ENCODE peak calls at places on chromosomes 13 and 19, in seven cellular contexts. One of them, this sample, is unnamed.

GRCh38 chr13:99221567-99222239 is 21.0 kb downstream of the UBAC2 start:
- DNase-seq in GM23338: no peak
- DNase-seq in endothelial cell of umbilical vein: no peak
- DNase-seq in HL-60: no peak
- DNase-seq in K562: no peak
- DNase-seq in vagina: no peak
- DNase-seq in HepG2: no peak
- DNase-seq in this sample: peak

GRCh38 chr19:32296694-32297093 is 48.7 kb upstream of the ZNF507 start:
- DNase-seq in GM23338: no peak
- DNase-seq in HL-60: no peak
- DNase-seq in HepG2: no peak
- DNase-seq in endothelial cell of umbilical vein: no peak
- DNase-seq in K562: no peak
- DNase-seq in vagina: no peak
- DNase-seq in this sample: peak

GRCh38 chr19:18967358-18968146 is 26.5 kb upstream of the HOMER3 start:
- DNase-seq in vagina: no peak
- DNase-seq in endothelial cell of umbilical vein: peak
- DNase-seq in HL-60: peak
- DNase-seq in HepG2: no peak
- DNase-seq in GM23338: peak
- DNase-seq in K562: no peak
- DNase-seq in this sample: no peak

GRCh38 chr13:113231306-113232207 is 22.1 kb downstream of the CUL4A start:
- DNase-seq in vagina: no peak
- DNase-seq in HepG2: no peak
- DNase-seq in K562: no peak
- DNase-seq in GM23338: no peak
- DNase-seq in endothelial cell of umbilical vein: no peak
- DNase-seq in HL-60: no peak
- DNase-seq in this sample: no peak

GRCh38 chr19:2970201-2970838 is 7.0 kb upstream of the TLE6 start:
- DNase-seq in GM23338: no peak
- DNase-seq in K562: no peak
- DNase-seq in endothelial cell of umbilical vein: no peak
- DNase-seq in HL-60: no peak
- DNase-seq in vagina: no peak
- DNase-seq in HepG2: no peak
- DNase-seq in this sample: no peak

GRCh38 chr13:101455863-101456262 is 3.4 kb downstream of the ITGBL1 start:
- DNase-seq in endothelial cell of umbilical vein: peak
- DNase-seq in vagina: no peak
- DNase-seq in HL-60: no peak
- DNase-seq in GM23338: peak
- DNase-seq in HepG2: no peak
- DNase-seq in K562: no peak
- DNase-seq in this sample: no peak

GRCh38 chr19:45113628-45114027 is 20.6 kb downstream of the PPP1R37 start:
- DNase-seq in endothelial cell of umbilical vein: no peak
- DNase-seq in K562: no peak
- DNase-seq in vagina: no peak
- DNase-seq in HepG2: peak
- DNase-seq in GM23338: peak
- DNase-seq in HL-60: no peak
- DNase-seq in this sample: no peak

GRCh38 chr13:112055417-112056206 is 11.3 kb upstream of the SOX1 start:
- DNase-seq in GM23338: peak
- DNase-seq in K562: no peak
- DNase-seq in HL-60: no peak
- DNase-seq in HepG2: no peak
- DNase-seq in vagina: no peak
- DNase-seq in endothelial cell of umbilical vein: no peak
- DNase-seq in this sample: no peak

GRCh38 chr13:37889811-37890210 is 20.2 kb upstream of the TRPC4 start:
- DNase-seq in vagina: no peak
- DNase-seq in GM23338: no peak
- DNase-seq in endothelial cell of umbilical vein: no peak
- DNase-seq in HepG2: no peak
- DNase-seq in HL-60: no peak
- DNase-seq in K562: no peak
- DNase-seq in this sample: no peak

GRCh38 chr19:45729774-45730388 is 815 bp downstream of the FBXO46 start:
- DNase-seq in vagina: no peak
- DNase-seq in GM23338: peak
- DNase-seq in endothelial cell of umbilical vein: peak
- DNase-seq in HL-60: no peak
- DNase-seq in HepG2: no peak
- DNase-seq in K562: no peak
- DNase-seq in this sample: no peak

GRCh38 chr13:112244495-112245177 is 131.5 kb upstream of the SPACA7 start:
- DNase-seq in vagina: peak
- DNase-seq in GM23338: no peak
- DNase-seq in HL-60: no peak
- DNase-seq in HepG2: no peak
- DNase-seq in K562: no peak
- DNase-seq in endothelial cell of umbilical vein: no peak
- DNase-seq in this sample: peak

GRCh38 chr19:45492627-45493470 is 4.0 kb downstream of the RTN2 start:
- DNase-seq in GM23338: peak
- DNase-seq in HepG2: peak
- DNase-seq in endothelial cell of umbilical vein: peak
- DNase-seq in vagina: no peak
- DNase-seq in HL-60: no peak
- DNase-seq in K562: peak
- DNase-seq in this sample: no peak

GRCh38 chr13:75579529-75579928 is 29.9 kb downstream of the UCHL3 start:
- DNase-seq in HepG2: no peak
- DNase-seq in endothelial cell of umbilical vein: no peak
- DNase-seq in GM23338: no peak
- DNase-seq in K562: no peak
- DNase-seq in HL-60: no peak
- DNase-seq in vagina: no peak
- DNase-seq in this sample: no peak

GRCh38 chr19:17749912-17750317 is 1.4 kb upstream of the FCHO1 start:
- DNase-seq in GM23338: no peak
- DNase-seq in endothelial cell of umbilical vein: no peak
- DNase-seq in K562: no peak
- DNase-seq in HepG2: no peak
- DNase-seq in vagina: no peak
- DNase-seq in HL-60: no peak
- DNase-seq in this sample: no peak

GRCh38 chr13:24181991-24182702 is 21.6 kb downstream of the SPATA13 start:
- DNase-seq in endothelial cell of umbilical vein: no peak
- DNase-seq in HepG2: peak
- DNase-seq in HL-60: peak
- DNase-seq in vagina: no peak
- DNase-seq in GM23338: no peak
- DNase-seq in K562: no peak
- DNase-seq in this sample: peak

GRCh38 chr19:38815059-38816001 is 2.6 kb upstream of the LGALS4 start:
- DNase-seq in vagina: no peak
- DNase-seq in endothelial cell of umbilical vein: no peak
- DNase-seq in K562: peak
- DNase-seq in HL-60: no peak
- DNase-seq in GM23338: peak
- DNase-seq in HepG2: no peak
- DNase-seq in this sample: no peak

GRCh38 chr13:43445651-43446050 is 341.1 kb downstream of the ENOX1 start:
- DNase-seq in GM23338: no peak
- DNase-seq in HL-60: no peak
- DNase-seq in HepG2: no peak
- DNase-seq in K562: no peak
- DNase-seq in endothelial cell of umbilical vein: no peak
- DNase-seq in vagina: no peak
- DNase-seq in this sample: no peak

GRCh38 chr13:30805603-30806011 is 70.3 kb downstream of the ALOX5AP start:
- DNase-seq in HL-60: no peak
- DNase-seq in HepG2: peak
- DNase-seq in vagina: no peak
- DNase-seq in GM23338: peak
- DNase-seq in endothelial cell of umbilical vein: no peak
- DNase-seq in K562: no peak
- DNase-seq in this sample: no peak

GRCh38 chr19:33736787-33737186 is 59.9 kb upstream of the KCTD15 start:
- DNase-seq in HL-60: no peak
- DNase-seq in GM23338: peak
- DNase-seq in HepG2: no peak
- DNase-seq in K562: no peak
- DNase-seq in endothelial cell of umbilical vein: no peak
- DNase-seq in vagina: no peak
- DNase-seq in this sample: no peak

GRCh38 chr19:16324384-16325160 is at the start of gene KLF2:
- DNase-seq in HepG2: peak
- DNase-seq in vagina: no peak
- DNase-seq in endothelial cell of umbilical vein: peak
- DNase-seq in HL-60: peak
- DNase-seq in GM23338: peak
- DNase-seq in K562: peak
- DNase-seq in this sample: peak

GRCh38 chr13:71115301-71115700 is 751.7 kb downstream of the DACH1 start:
- DNase-seq in GM23338: peak
- DNase-seq in vagina: no peak
- DNase-seq in HepG2: no peak
- DNase-seq in K562: no peak
- DNase-seq in HL-60: no peak
- DNase-seq in endothelial cell of umbilical vein: no peak
- DNase-seq in this sample: no peak

GRCh38 chr19:35054626-35055025 is 13.1 kb downstream of the HPN start:
- DNase-seq in vagina: no peak
- DNase-seq in K562: no peak
- DNase-seq in HepG2: no peak
- DNase-seq in GM23338: no peak
- DNase-seq in endothelial cell of umbilical vein: no peak
- DNase-seq in HL-60: no peak
- DNase-seq in this sample: no peak

GRCh38 chr19:7142771-7143170 is 73.3 kb downstream of the ZNF557 start:
- DNase-seq in GM23338: no peak
- DNase-seq in vagina: no peak
- DNase-seq in K562: no peak
- DNase-seq in HepG2: no peak
- DNase-seq in endothelial cell of umbilical vein: no peak
- DNase-seq in HL-60: no peak
- DNase-seq in this sample: no peak
- TF ChIP-seq POLR2AphosphoS5 in GM23338: no peak
- TF ChIP-seq POLR2AphosphoS5 in vagina: no peak
- TF ChIP-seq POLR2AphosphoS5 in K562: no peak
- TF ChIP-seq POLR2AphosphoS5 in HepG2: no peak
- TF ChIP-seq POLR2AphosphoS5 in endothelial cell of umbilical vein: no peak
- TF ChIP-seq POLR2AphosphoS5 in HL-60: no peak
- TF ChIP-seq POLR2AphosphoS5 in this sample: no peak

DNA sequence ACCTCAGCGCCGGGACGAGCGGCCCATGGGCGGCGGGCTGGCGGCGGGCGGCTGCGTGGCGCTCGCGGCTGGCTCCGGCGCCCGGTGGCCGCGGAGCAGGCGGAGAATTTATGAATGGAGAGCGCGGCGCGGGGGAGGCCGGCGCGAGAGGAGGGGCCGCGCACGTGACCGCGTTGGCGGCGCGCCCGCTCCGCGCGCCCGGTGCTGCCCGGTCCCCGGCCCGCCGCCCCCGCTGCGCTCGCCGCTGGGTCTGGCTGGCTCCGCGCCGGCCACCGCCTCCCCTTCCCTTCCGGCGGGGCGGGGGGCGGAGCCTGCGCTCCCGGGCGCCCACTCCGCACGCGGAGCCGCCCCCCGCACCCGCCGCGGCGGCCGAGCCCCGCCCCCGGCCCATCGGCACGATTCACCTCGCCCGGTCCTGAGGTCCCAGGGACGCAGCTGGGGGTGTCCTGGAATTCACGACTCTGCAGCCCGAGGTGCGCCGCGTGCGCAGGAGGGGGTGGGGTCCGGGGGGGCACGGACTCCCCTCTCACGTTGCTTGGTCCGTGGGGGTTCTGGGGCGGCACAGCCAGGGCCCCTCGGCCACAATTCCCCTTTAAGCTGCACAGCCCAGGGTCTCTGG is at the start of gene CBARP:
- DNase-seq in endothelial cell of umbilical vein: no peak
- DNase-seq in vagina: no peak
- DNase-seq in HepG2: no peak
- DNase-seq in HL-60: no peak
- DNase-seq in K562: peak
- DNase-seq in GM23338: no peak
- DNase-seq in this sample: no peak
- TF ChIP-seq POLR2AphosphoS5 in endothelial cell of umbilical vein: no peak
- TF ChIP-seq POLR2AphosphoS5 in vagina: no peak
- TF ChIP-seq POLR2AphosphoS5 in HepG2: no peak
- TF ChIP-seq POLR2AphosphoS5 in HL-60: no peak
- TF ChIP-seq POLR2AphosphoS5 in K562: no peak
- TF ChIP-seq POLR2AphosphoS5 in GM23338: no peak
- TF ChIP-seq POLR2AphosphoS5 in this sample: no peak

GRCh38 chr13:76974618-76974975 is 17.3 kb upstream of the CLN5 start:
- DNase-seq in endothelial cell of umbilical vein: no peak
- DNase-seq in vagina: no peak
- DNase-seq in HepG2: no peak
- DNase-seq in HL-60: no peak
- DNase-seq in GM23338: no peak
- DNase-seq in K562: no peak
- DNase-seq in this sample: no peak

GRCh38 chr13:76971215-76971614 is 20.7 kb upstream of the CLN5 start:
- DNase-seq in HL-60: no peak
- DNase-seq in GM23338: no peak
- DNase-seq in HepG2: no peak
- DNase-seq in endothelial cell of umbilical vein: no peak
- DNase-seq in K562: no peak
- DNase-seq in vagina: no peak
- DNase-seq in this sample: no peak

GRCh38 chr13:76969488-76970365 is 21.4 kb downstream of the ACOD1 start:
- DNase-seq in K562: no peak
- DNase-seq in HL-60: no peak
- DNase-seq in HepG2: no peak
- DNase-seq in endothelial cell of umbilical vein: no peak
- DNase-seq in GM23338: no peak
- DNase-seq in vagina: no peak
- DNase-seq in this sample: no peak

GRCh38 chr13:76973920-76974617 is 17.8 kb upstream of the CLN5 start:
- DNase-seq in GM23338: no peak
- DNase-seq in HepG2: no peak
- DNase-seq in endothelial cell of umbilical vein: no peak
- DNase-seq in HL-60: no peak
- DNase-seq in vagina: no peak
- DNase-seq in K562: no peak
- DNase-seq in this sample: no peak

DNA sequence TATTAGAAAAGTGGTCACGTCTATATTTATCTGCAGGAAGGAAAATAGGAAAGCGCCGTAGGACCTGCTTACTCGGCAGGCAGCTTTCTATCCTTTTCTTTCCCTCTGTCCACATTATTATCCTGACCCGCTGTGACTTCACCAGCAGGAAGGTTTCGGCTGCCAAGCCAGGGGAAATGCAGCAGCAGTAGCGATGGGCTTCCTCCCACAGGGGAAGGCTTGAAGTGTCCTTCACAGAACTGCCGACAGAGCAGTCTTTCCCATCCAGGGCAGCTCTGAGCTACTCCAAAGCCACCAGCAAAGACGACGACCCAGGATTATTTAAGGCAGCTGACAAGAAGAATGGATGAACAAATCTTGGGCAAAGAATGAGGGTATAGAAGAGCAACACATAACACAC is 19.5 kb upstream of the CLN5 start:
- DNase-seq in vagina: no peak
- DNase-seq in HL-60: no peak
- DNase-seq in HepG2: no peak
- DNase-seq in K562: no peak
- DNase-seq in endothelial cell of umbilical vein: no peak
- DNase-seq in GM23338: no peak
- DNase-seq in this sample: no peak
- TF ChIP-seq POLR2AphosphoS5 in vagina: no peak
- TF ChIP-seq POLR2AphosphoS5 in HL-60: no peak
- TF ChIP-seq POLR2AphosphoS5 in HepG2: no peak
- TF ChIP-seq POLR2AphosphoS5 in K562: no peak
- TF ChIP-seq POLR2AphosphoS5 in endothelial cell of umbilical vein: no peak
- TF ChIP-seq POLR2AphosphoS5 in GM23338: no peak
- TF ChIP-seq POLR2AphosphoS5 in this sample: no peak

GRCh38 chr13:109100705-109101104 is 471.3 kb downstream of the MYO16 start:
- DNase-seq in K562: no peak
- DNase-seq in HL-60: no peak
- DNase-seq in HepG2: no peak
- DNase-seq in GM23338: peak
- DNase-seq in vagina: no peak
- DNase-seq in endothelial cell of umbilical vein: no peak
- DNase-seq in this sample: no peak
- TF ChIP-seq POLR2AphosphoS5 in K562: no peak
- TF ChIP-seq POLR2AphosphoS5 in HL-60: no peak
- TF ChIP-seq POLR2AphosphoS5 in HepG2: no peak
- TF ChIP-seq POLR2AphosphoS5 in GM23338: no peak
- TF ChIP-seq POLR2AphosphoS5 in vagina: no peak
- TF ChIP-seq POLR2AphosphoS5 in endothelial cell of umbilical vein: no peak
- TF ChIP-seq POLR2AphosphoS5 in this sample: peak